ENCODE peak calls at places on chromosomes 16 and 17, in nine cellular contexts. K is CD8-positive, alpha-beta T cell; C is kidney epithelial cell; N is fibroblast of lung; T is hepatocyte; O is GM06990; D is heart right ventricle; E is tibial nerve; S is upper lobe of right lung. Q is an unnamed sample. For H3K36me3, the result is how much of the 10 kb centered on the place peaks cover.

GRCh38 chr16:67241008-67241900 is 6.0 kb downstream of the FHOD1 start:
- DNase-seq in K (no peak), C (peak), N (peak), T (peak), O (no peak), D (peak), E (no peak), S (peak), Q (peak)

GRCh38 chr17:53736516-53737274 is 86.0 kb upstream of the KIF2B start:
- DNase-seq in K (no peak), C (peak), N (no peak), T (no peak), O (no peak), D (no peak), E (no peak), S (no peak), Q (no peak)

GRCh38 chr16:75433732-75434413 is 570 bp upstream of the CFDP1 start:
- DNase-seq in K (no peak), C (peak), N (peak), T (peak), O (no peak), D (peak), E (peak), S (peak), Q (peak)

GRCh38 chr17:41559548-41559947 is 12.3 kb downstream of the KRT9 start:
- DNase-seq in K (no peak), C (no peak), N (peak), T (no peak), O (no peak), D (no peak), E (no peak), S (no peak), Q (no peak)

GRCh38 chr17:75063201-75063600 is 16.2 kb downstream of the KCTD2 start:
- DNase-seq in K (no peak), C (no peak), N (no peak), T (no peak), O (no peak), D (no peak), E (no peak), S (no peak), Q (no peak)

GRCh38 chr17:19303367-19303776 is 59.2 kb downstream of the B9D1 start:
- DNase-seq in K (no peak), C (no peak), N (peak), T (no peak), O (peak), D (no peak), E (no peak), S (peak), Q (no peak)

GRCh38 chr17:40554646-40555295 is 10.5 kb downstream of the CCR7 start:
- DNase-seq in K (peak), C (no peak), N (no peak), T (no peak), O (peak), D (no peak), E (no peak), S (peak), Q (no peak)

GRCh38 chr17:43740541-43740940 is 18.1 kb downstream of the SOST start:
- DNase-seq in K (no peak), C (no peak), N (peak), T (no peak), O (no peak), D (no peak), E (no peak), S (no peak), Q (no peak)

GRCh38 chr17:3843935-3844516 is 2.0 kb downstream of the NCBP3 start:
- DNase-seq in K (peak), C (no peak), N (peak), T (peak), O (no peak), D (no peak), E (no peak), S (no peak), Q (no peak)

GRCh38 chr17:4950075-4950756 is 703 bp upstream of the ENO3 start:
- DNase-seq in K (peak), C (no peak), N (no peak), T (peak), O (no peak), D (peak), E (peak), S (peak), Q (no peak)

GRCh38 chr17:43020789-43021738 is 1.1 kb downstream of the VAT1 start:
- DNase-seq in K (peak), C (no peak), N (peak), T (peak), O (no peak), D (peak), E (peak), S (peak), Q (no peak)

GRCh38 chr16:72677662-72678447 is 370.1 kb downstream of the ZFHX3 start:
- DNase-seq in K (no peak), C (no peak), N (peak), T (peak), O (no peak), D (no peak), E (no peak), S (no peak), Q (no peak)

GRCh38 chr17:78541488-78542237 is 35.5 kb downstream of the DNAH17 start:
- DNase-seq in K (no peak), C (no peak), N (peak), T (no peak), O (no peak), D (no peak), E (no peak), S (peak), Q (no peak)

GRCh38 chr17:49496183-49496865 is 1.2 kb downstream of the NGFR start:
- DNase-seq in K (peak), C (no peak), N (peak), T (peak), O (peak), D (peak), E (peak), S (peak), Q (no peak)

GRCh38 chr17:76354747-76355310 is 1.1 kb upstream of the PRPSAP1 start:
- DNase-seq in K (no peak), C (no peak), N (no peak), T (no peak), O (no peak), D (no peak), E (no peak), S (no peak), Q (no peak)
- H3K4me3 ChIP-seq in K (no peak), C (no peak), N (no peak), T (no peak), O (no peak), D (peak), E (no peak), S (peak), Q (no peak)

GRCh38 chr16:58393138-58393504 is 850 bp downstream of the GINS3 start:
- DNase-seq in K (no peak), C (no peak), N (peak), T (no peak), O (no peak), D (no peak), E (no peak), S (no peak), Q (no peak)

GRCh38 chr16:58389724-58390123 is 2.5 kb upstream of the GINS3 start:
- DNase-seq in K (no peak), C (no peak), N (no peak), T (no peak), O (no peak), D (no peak), E (no peak), S (no peak), Q (no peak)

DNA sequence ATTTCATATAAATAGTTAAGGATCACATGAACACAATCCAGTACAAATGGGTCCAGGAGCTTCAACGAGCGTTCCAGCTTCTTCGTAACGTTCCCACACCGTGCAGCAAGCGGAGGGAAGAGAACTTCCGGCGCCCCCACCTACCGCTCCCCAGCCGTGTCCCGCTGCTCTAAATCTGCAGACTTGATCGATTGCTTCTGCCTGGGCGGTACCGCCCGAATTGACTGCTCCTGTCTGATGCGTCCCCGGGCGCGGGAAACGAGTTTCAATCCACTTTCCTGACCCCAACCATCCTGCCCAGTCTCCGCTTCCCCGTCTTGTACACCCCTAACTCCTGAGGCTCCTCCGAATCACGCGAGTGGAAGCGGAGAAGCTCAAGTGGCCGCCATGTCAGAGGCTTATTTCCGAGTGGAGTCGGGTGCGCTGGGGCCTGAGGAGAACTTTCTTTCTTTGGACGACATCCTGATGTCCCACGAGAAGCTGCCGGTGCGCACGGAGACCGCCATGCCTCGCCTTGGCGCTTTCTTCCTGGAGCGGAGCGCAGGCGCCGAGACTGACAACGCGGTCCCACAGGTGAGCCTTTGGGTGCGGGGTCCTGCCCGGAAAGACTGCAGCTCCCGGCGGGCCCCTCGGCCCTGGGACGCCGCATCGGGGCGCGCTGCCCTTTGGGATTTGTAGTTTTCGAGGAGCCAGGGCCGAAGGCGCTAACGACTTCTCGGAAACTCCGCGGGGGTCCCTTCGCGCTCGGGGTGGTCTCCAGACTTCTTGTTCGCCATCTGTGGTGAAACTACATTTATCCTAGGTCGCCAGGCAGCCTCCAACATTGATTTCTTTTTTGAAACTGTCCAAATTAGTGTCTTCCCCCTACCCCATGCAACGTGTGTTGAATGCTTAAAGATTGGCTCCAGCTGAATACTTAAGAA is at the start of gene GINS3:
- DNase-seq in K (peak), C (peak), N (peak), T (peak), O (peak), D (peak), E (peak), S (peak), Q (no peak)
- TF ChIP-seq CTCF in K (no peak), C (no peak), N (no peak), T (no peak), O (no peak), D (no peak), E (no peak), S (no peak), Q (no peak)

GRCh38 chr16:50224297-50224696 is 42.1 kb upstream of the ADCY7 start:
- DNase-seq in K (no peak), C (no peak), N (peak), T (no peak), O (no peak), D (no peak), E (no peak), S (no peak), Q (no peak)

GRCh38 chr16:50215680-50216079 is 50.7 kb upstream of the ADCY7 start:
- DNase-seq in K (no peak), C (no peak), N (no peak), T (no peak), O (no peak), D (no peak), E (no peak), S (no peak), Q (no peak)

GRCh38 chr16:50216231-50216630 is 50.1 kb upstream of the ADCY7 start:
- DNase-seq in K (no peak), C (no peak), N (no peak), T (no peak), O (no peak), D (no peak), E (no peak), S (no peak), Q (no peak)

GRCh38 chr16:50213939-50214519 is 52.3 kb upstream of the ADCY7 start:
- DNase-seq in K (no peak), C (no peak), N (no peak), T (peak), O (no peak), D (no peak), E (no peak), S (no peak), Q (no peak)

DNA sequence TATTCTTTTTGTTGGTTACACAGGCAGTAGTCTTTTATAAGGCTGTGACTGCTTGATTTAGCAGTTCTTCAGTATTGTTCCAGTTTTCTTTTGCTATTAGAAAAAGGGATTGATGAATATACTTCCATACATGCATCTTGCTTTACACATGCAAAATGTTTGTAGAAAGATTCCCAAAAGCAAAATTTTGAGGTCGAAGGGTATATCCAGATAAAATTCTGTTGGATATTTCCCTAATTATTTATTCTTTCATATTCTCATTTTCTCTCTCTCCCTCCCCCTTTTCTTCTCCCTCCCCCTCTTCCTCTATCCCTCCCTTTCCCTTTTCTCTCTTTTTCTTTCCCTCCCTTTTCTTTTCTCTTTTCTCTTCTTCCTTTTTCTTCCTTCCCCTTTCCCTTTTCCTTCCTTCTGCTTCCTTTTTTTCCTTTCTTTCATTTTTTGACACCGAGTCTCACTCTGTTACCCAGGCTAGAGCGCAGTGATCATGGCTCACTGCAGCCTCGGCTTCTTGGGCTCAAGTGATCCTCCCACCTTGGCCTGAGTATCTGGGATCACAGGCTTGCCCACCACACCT is 46.9 kb upstream of the ADCY7 start:
- DNase-seq in K (no peak), C (no peak), N (no peak), T (no peak), O (no peak), D (no peak), E (no peak), S (no peak), Q (no peak)
- H3K36me3 ChIP-seq in K (under half), C (under half), N (under half), T (under half), O (under half), D (half or more), E (under half), S (half or more), Q (under half)

DNA sequence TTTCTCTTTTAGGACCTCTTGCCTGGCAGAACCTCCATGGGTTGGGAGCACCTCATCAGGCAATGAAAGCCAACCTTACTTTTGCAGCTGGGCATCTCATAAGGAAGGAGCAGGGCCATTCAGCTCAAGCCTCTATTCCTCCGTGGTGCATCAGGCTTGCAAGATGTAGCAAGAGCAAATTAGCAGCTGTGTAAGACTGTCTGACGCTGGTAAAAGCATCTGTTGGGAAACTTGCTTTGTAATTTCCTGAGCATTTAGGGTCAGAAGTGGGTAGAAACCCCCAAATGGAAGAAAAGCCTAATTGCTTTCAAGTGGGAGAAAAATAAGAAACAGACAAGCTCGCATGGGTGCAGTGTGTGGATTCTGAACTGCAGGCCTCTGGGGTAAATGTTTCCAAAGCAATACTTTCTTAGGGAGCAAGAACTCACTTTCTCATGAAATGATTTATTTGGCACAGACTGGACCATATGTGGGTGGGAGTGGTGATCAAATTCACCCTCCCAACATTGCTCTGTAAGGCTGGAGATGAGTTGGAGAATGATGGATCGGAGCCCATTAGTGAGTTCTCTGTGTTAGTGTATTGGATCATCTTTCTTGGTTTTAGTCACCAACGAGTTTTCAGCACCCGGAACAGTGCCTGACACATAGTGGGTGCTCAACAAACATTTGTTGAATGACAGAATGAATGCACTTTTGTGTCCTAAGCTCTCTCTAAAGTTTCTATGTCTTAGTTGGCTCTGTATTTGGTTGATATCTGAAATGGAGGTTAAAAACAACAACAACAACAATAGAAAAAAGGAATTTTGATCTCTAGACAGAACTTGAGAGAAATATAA is 104.4 kb upstream of the FAM20A start:
- DNase-seq in K (no peak), C (no peak), N (peak), T (no peak), O (no peak), D (no peak), E (no peak), S (no peak), Q (peak)
- H3K4me3 ChIP-seq in K (no peak), C (no peak), N (no peak), T (no peak), O (no peak), D (no peak), E (no peak), S (no peak), Q (no peak)

GRCh38 chr17:71757956-71758355 is 362.9 kb upstream of the SOX9 start:
- DNase-seq in K (no peak), C (no peak), N (no peak), T (no peak), O (no peak), D (no peak), E (no peak), S (no peak), Q (no peak)

GRCh38 chr17:71757156-71757555 is 363.7 kb upstream of the SOX9 start:
- DNase-seq in K (no peak), C (no peak), N (no peak), T (no peak), O (no peak), D (no peak), E (no peak), S (no peak), Q (no peak)

GRCh38 chr17:71759422-71760060 is 361.3 kb upstream of the SOX9 start:
- DNase-seq in K (no peak), C (no peak), N (peak), T (no peak), O (no peak), D (no peak), E (no peak), S (no peak), Q (no peak)

GRCh38 chr17:71762526-71762925 is 358.3 kb upstream of the SOX9 start:
- DNase-seq in K (no peak), C (peak), N (no peak), T (peak), O (no peak), D (no peak), E (no peak), S (no peak), Q (no peak)

GRCh38 chr17:71760062-71760720 is 360.6 kb upstream of the SOX9 start:
- DNase-seq in K (no peak), C (peak), N (peak), T (no peak), O (no peak), D (no peak), E (no peak), S (no peak), Q (no peak)
- TF ChIP-seq CTCF in K (no peak), C (peak), N (peak), T (no peak), O (no peak), D (no peak), E (no peak), S (no peak), Q (no peak)